ENCODE peak calls at places on chromosomes 6 and 20, in seven cellular contexts. P, X, U, N, V, C and L are unnamed samples.

GRCh38 chr20:47054945-47055344 is 160.3 kb downstream of the EYA2 start:
- DNase-seq in P (no peak), N (no peak), C (no peak), X (no peak), U (peak), V (no peak), L (no peak)

GRCh38 chr6:108127826-108128225 is 38.0 kb upstream of the NR2E1 start:
- DNase-seq in V (no peak), P (no peak), C (no peak), N (no peak), X (no peak), U (no peak), L (no peak)

GRCh38 chr6:15026832-15027231 is 219.0 kb upstream of the JARID2 start:
- DNase-seq in P (no peak), V (peak), U (no peak), C (no peak), X (no peak), N (peak), L (no peak)

GRCh38 chr6:30344191-30344867 is 627 bp upstream of the RPP21 start:
- DNase-seq in U (no peak), C (no peak), P (no peak), N (no peak), V (no peak), X (no peak), L (no peak)

GRCh38 chr6:133820208-133820607 is 68.7 kb upstream of the TCF21 start:
- DNase-seq in N (no peak), V (no peak), P (no peak), C (no peak), X (no peak), U (no peak), L (no peak)

GRCh38 chr20:48538058-48538825 is 289.6 kb downstream of the PREX1 start:
- DNase-seq in V (peak), X (no peak), U (peak), P (no peak), N (peak), C (peak), L (no peak)

GRCh38 chr20:346640-347316 is at the start of gene NRSN2:
- DNase-seq in N (peak), P (peak), X (peak), V (peak), C (peak), U (no peak), L (peak)

GRCh38 chr6:93300661-93301060 is 118.7 kb downstream of the EPHA7 start:
- DNase-seq in C (no peak), U (no peak), V (no peak), N (no peak), P (no peak), X (no peak), L (no peak)

GRCh38 chr6:116497089-116497676 is 14.3 kb upstream of the CALHM5 start:
- DNase-seq in U (no peak), N (peak), C (peak), X (no peak), V (no peak), P (no peak), L (no peak)

GRCh38 chr20:42734660-42735368 is 454.9 kb downstream of the PTPRT start:
- DNase-seq in N (no peak), C (no peak), V (no peak), U (no peak), X (no peak), P (no peak), L (no peak)

GRCh38 chr6:79673947-79674346 is 42.8 kb downstream of the SH3BGRL2 start:
- DNase-seq in V (no peak), U (no peak), X (no peak), C (no peak), P (no peak), N (no peak), L (no peak)

GRCh38 chr20:45405566-45406259 is 2.4 kb upstream of the DBNDD2 start:
- DNase-seq in X (peak), P (no peak), N (no peak), U (no peak), V (no peak), C (no peak), L (no peak)

GRCh38 chr6:24410622-24411021 is 7.9 kb downstream of the MRS2 start:
- DNase-seq in C (no peak), P (no peak), U (no peak), X (no peak), N (no peak), V (no peak), L (no peak)
- TF ChIP-seq POLR2A in C (no peak), P (no peak), U (no peak), X (no peak), N (no peak), V (no peak), L (no peak)

GRCh38 chr20:58907481-58908137 is 55.1 kb downstream of the GNAS start:
- DNase-seq in C (peak), X (peak), P (peak), V (peak), N (peak), U (no peak), L (peak)
- TF ChIP-seq POLR2A in C (no peak), X (no peak), P (no peak), V (peak), N (peak), U (no peak), L (no peak)

GRCh38 chr6:10421508-10422281 is 6.8 kb upstream of the TFAP2A start:
- DNase-seq in V (no peak), C (no peak), U (no peak), P (no peak), X (no peak), N (no peak), L (no peak)

GRCh38 chr6:10419749-10420545 is 5.1 kb upstream of the TFAP2A start:
- DNase-seq in P (no peak), C (no peak), V (no peak), N (no peak), U (no peak), X (no peak), L (no peak)

GRCh38 chr6:10422282-10423034 is 7.6 kb upstream of the TFAP2A start:
- DNase-seq in N (no peak), X (no peak), P (no peak), V (no peak), C (no peak), U (no peak), L (no peak)

GRCh38 chr6:10418862-10419748 is 4.2 kb upstream of the TFAP2A start:
- DNase-seq in P (no peak), C (no peak), V (no peak), N (peak), U (no peak), X (no peak), L (no peak)

DNA sequence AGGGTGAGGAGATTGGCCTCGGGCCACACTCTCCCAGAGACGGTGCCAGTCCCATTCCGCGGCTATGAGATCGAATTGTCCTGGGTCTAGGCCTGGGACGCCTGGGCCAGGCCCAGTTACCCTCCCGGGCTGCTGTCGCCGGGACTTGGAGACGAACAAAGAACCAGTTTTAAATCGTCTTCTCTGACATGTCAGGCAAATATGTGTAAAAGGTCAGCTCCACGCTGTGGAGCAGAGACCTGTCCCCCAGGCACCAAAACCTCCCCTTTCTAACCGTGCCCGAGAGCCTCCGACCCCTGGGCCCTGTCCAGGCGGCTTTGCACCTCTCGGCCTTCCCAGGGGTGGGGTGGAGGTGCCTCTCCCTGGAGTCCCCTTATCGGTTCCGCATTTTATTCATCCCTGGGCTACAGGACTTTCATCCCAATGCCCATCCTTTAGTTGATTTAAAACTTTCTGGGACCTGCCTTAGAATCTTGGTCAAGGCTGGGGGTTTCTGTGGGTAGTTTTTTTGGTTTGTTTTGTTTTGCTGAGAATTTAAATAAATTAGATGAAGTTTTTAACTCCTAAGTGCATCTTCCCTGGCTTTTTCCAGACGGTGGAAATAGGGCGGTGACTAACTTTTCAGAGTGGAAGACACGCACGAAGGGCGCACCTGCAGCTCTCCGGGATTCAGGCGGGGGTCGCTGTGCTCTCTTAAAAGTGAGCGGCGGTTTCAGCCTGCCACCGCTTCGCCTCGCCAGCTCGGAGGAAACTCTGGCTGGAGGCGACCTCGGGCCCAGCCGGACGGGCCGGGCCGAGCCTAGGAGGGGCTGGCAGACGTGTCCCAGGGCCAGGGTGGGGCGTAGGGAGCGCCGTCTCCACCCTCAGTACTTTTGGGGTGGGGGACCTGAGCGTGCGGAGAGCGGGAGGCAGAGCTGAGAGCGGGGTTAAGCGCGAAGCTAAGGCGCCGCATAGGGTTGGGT is 6.0 kb upstream of the TFAP2A start:
- DNase-seq in C (no peak), V (no peak), P (no peak), X (no peak), N (no peak), U (no peak), L (peak)
- TF ChIP-seq POLR2A in C (no peak), V (no peak), P (no peak), X (no peak), N (no peak), U (no peak), L (no peak)

GRCh38 chr20:1924910-1925861 is 30.0 kb downstream of the SIRPA start:
- DNase-seq in N (no peak), X (no peak), U (no peak), V (no peak), C (no peak), P (no peak), L (no peak)

GRCh38 chr20:1928154-1928553 is 32.9 kb downstream of the SIRPA start:
- DNase-seq in X (no peak), N (no peak), P (no peak), U (no peak), V (no peak), C (no peak), L (no peak)

GRCh38 chr20:1927217-1927616 is 32.0 kb downstream of the SIRPA start:
- DNase-seq in C (no peak), U (no peak), X (no peak), N (no peak), P (no peak), V (no peak), L (no peak)

GRCh38 chr20:1928782-1929181 is 33.6 kb downstream of the SIRPA start:
- DNase-seq in N (no peak), X (no peak), V (no peak), P (no peak), U (no peak), C (no peak), L (no peak)

DNA sequence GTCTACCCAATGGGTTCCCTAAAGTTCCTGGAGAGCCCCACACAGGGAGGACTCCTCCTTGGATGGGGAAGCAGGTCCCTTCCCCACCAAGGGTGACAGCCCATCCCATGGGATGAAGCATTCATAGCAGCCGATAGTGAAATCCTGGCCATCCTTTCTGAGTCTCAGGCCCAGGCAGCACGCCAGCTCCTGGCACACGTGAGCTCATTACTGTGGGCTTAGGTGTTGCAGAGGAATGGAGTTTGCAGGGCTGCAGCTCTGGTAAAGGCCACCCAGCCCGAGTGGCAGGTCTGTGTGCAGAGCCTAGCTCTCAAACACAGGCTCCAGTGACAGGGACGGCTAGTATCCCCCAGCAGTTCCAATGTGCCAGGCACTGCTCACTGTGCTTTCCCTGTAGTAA is 31.0 kb downstream of the SIRPA start:
- DNase-seq in P (no peak), V (no peak), X (no peak), U (no peak), C (no peak), N (no peak), L (no peak)
- TF ChIP-seq POLR2A in P (no peak), V (no peak), X (no peak), U (no peak), C (no peak), N (no peak), L (no peak)